ENCODE peak calls at places on chromosome 12, in six cellular contexts. T is omental fat pad, K is ovary, W is hepatocyte, Q is GM20000, I is dorsolateral prefrontal cortex. P is an unnamed sample.

GRCh38 chr12:108572166-108572790 is 9.9 kb downstream of the ISCU start:
- DNase-seq in W (no peak), K (no peak), T (no peak), Q (no peak), I (no peak), P (no peak)

GRCh38 chr12:50647031-50647430 is 116.9 kb upstream of the ATF1 start:
- DNase-seq in K (no peak), I (no peak), Q (no peak), W (no peak), T (no peak), P (no peak)

GRCh38 chr12:116442981-116443380 is 116.2 kb upstream of the MAP1LC3B2 start:
- DNase-seq in T (no peak), I (no peak), Q (no peak), W (peak), K (no peak), P (no peak)

GRCh38 chr12:49133014-49133413 is 1.8 kb upstream of the TUBA1B start:
- DNase-seq in Q (no peak), K (no peak), I (no peak), W (no peak), T (no peak), P (no peak)

GRCh38 chr12:20212036-20212435 is 156.3 kb upstream of the PDE3A start:
- DNase-seq in Q (no peak), I (no peak), W (no peak), T (no peak), K (no peak), P (no peak)

GRCh38 chr12:113702796-113703195 is 231.1 kb upstream of the LHX5 start:
- DNase-seq in I (no peak), W (no peak), K (no peak), Q (no peak), T (no peak), P (no peak)

GRCh38 chr12:14885718-14886201 is at the start of gene MGP:
- DNase-seq in Q (no peak), K (no peak), T (no peak), I (no peak), W (peak), P (peak)

GRCh38 chr12:8827551-8828347 is 5.3 kb downstream of the A2ML1 start:
- DNase-seq in I (no peak), T (no peak), W (no peak), K (no peak), Q (no peak), P (no peak)

GRCh38 chr12:20696181-20696580 is 1.0 kb downstream of the SLCO1C1 start:
- DNase-seq in I (no peak), Q (no peak), K (no peak), T (no peak), W (no peak), P (no peak)

GRCh38 chr12:102326987-102327386 is 129.4 kb upstream of the PMCH start:
- DNase-seq in Q (no peak), K (no peak), I (no peak), T (no peak), W (no peak), P (no peak)

DNA sequence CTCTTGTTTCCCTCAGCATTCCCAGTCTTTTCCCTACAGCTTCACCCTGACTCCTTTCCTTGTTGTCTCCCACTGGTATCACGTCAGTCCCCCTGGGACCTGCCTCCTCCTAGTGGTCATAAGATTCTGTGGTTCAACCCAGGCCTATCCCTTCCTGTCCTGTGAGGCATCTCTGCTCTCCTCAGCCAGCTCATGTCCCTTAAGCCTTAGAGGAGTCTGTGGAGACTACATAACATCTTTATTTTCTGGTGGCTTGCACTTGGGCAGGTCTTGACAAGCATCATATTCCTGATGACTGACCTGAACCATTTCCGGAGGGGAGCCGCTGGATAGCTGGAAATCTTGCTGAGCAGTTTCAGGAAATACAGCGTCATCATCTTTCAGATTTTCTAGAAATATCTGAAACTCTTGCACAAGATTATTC is 698 bp downstream of the C12orf71 start:
- DNase-seq in I (no peak), T (no peak), Q (no peak), K (no peak), W (no peak), P (no peak)
- TF ChIP-seq CTCF in I (no peak), T (no peak), Q (no peak), K (no peak), W (no peak), P (no peak)

GRCh38 chr12:70724444-70724843 is 87.2 kb upstream of the PTPRB start:
- DNase-seq in K (no peak), W (no peak), T (no peak), I (no peak), Q (no peak), P (no peak)
- TF ChIP-seq CTCF in K (no peak), W (no peak), T (no peak), I (no peak), Q (no peak), P (no peak)

DNA sequence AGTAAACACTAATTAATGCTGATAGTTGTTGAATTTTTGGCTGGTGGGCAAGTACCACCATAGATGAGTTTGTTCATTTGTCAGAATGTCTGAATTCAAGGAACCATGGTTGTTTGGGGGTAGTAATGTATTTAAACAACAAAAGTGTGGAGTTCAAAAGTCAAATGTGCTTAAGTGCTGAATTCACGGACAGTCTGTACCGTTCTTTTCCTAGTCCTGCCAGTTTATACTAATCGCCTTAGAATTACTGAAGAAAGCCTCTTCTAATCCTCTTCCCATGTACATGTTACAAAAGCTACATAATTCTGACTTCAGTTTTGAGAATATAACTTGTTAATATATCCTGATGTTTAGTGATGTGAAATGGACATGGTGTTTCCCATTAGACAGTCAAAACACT is 2.7 kb downstream of the NAA25 start:
- DNase-seq in T (no peak), I (no peak), W (no peak), Q (no peak), K (no peak), P (no peak)
- TF ChIP-seq CTCF in T (no peak), I (no peak), W (no peak), Q (no peak), K (no peak), P (no peak)

GRCh38 chr12:66065146-66065545 is 65.4 kb downstream of the LLPH start:
- DNase-seq in K (no peak), Q (no peak), I (no peak), T (no peak), W (no peak), P (no peak)

GRCh38 chr12:66065623-66066022 is 64.9 kb downstream of the LLPH start:
- DNase-seq in I (no peak), T (no peak), Q (no peak), K (no peak), W (no peak), P (no peak)

GRCh38 chr12:66066929-66067281 is 63.6 kb downstream of the LLPH start:
- DNase-seq in T (no peak), Q (no peak), I (no peak), K (no peak), W (no peak), P (no peak)

GRCh38 chr12:66063976-66064375 is 66.6 kb downstream of the LLPH start:
- DNase-seq in T (no peak), W (no peak), I (no peak), Q (no peak), K (no peak), P (no peak)

GRCh38 chr12:66066071-66066928 is 64.2 kb downstream of the LLPH start:
- DNase-seq in K (no peak), T (no peak), W (no peak), Q (no peak), I (no peak), P (no peak)
- TF ChIP-seq CTCF in K (no peak), T (no peak), W (no peak), Q (no peak), I (no peak), P (no peak)

GRCh38 chr12:103571286-103571685 is 15.8 kb upstream of the STAB2 start:
- DNase-seq in Q (no peak), T (no peak), K (no peak), W (peak), I (no peak), P (no peak)
- TF ChIP-seq CTCF in Q (no peak), T (no peak), K (no peak), W (peak), I (no peak), P (no peak)

DNA sequence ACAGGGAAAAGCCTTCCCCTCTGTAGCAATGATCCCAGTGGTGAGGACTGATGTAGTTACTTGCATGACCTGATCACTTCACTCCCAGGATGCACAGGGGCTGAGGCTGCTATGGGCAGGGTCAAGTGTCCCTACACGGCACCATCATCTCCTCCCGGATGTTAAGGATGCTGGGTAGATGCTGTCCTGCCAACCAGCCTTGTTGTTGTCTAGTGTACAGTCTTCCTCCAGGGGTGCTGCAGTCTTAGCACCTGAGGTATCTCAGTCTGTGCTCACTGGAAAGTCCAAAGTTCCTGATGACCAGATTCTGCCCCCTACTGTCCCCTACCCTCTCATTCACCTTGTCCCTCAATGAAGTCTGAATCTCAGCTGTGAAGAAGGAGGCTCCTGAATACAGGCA is 20.1 kb downstream of the CPM start:
- DNase-seq in Q (no peak), I (no peak), T (no peak), K (no peak), W (no peak), P (no peak)
- TF ChIP-seq CTCF in Q (no peak), I (no peak), T (no peak), K (no peak), W (no peak), P (no peak)

DNA sequence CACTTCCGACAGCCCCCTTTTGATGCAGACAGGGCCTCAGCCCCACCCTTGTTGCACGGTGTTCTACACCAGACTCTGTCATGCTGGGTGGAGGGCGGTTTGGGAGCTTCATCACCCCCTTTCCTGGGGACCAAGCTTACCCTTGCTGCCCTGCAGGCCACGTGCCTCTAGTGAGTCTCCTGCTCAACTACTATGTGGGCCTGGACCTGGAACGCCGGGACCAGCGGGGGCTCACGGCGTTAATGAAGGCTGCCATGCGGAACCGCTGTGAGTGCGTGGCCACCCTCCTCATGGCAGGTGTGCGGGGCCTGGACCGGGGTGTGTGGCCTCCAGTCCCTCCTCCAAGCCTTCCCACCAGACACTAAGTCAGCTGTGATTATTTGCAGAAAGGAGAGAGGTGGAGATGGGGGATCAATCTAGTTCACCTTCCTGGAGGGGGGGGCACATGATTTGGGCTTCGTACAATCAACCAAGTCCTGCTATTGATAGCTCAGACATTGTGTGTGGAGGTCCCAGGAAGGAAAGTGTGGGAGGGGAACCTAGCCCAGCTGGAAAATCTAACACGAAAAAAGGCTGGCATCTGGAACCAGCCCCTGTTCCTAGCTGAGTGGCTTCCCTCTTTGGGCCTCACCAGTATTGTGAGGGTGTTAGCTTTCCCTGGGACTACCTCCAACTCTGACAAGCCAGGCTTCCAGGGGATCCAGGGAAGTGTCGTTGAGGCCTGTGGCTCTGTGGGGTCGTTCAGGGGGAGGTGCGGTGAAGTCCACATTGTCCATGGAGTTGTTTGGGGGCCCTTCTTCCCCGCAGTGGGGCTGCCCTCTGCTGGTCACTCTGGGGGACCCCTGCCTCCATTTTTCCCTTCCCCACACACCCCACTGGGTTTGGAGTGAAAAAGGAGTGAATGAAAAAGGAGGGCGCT is 1.6 kb downstream of the ANKRD33 start:
- DNase-seq in Q (no peak), K (peak), I (no peak), W (no peak), T (peak), P (peak)
- TF ChIP-seq CTCF in Q (no peak), K (no peak), I (no peak), W (peak), T (no peak), P (no peak)

DNA sequence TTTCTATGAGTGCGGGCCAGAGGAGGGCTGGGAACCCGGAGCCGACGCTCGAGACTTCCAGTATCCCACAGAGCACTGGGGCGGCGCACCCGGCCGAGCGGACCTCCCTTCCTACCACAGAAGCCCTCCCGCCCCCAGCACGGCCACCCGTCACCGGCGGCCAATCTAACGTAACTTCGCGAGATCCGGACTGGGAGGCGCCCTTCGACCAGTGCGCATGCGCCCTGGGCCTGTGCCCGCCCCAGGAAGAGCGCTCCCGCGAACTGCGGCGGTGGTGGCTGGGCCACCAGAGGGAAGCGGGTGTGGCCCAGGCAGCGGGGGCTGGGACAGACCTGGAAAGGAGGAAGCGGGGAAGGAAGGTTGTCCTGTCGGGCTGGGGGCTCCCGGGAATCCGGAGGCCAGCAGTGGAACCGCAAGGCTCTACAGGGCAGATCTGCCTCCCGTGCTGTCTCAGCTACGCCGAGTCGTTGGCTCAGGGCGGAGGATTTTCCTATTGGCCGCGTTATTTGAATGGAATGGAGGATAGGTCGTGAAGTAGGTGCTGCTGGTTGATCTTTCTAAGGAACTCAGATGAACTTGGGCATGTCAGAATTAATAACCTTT is at the start of gene PPP1R12A:
- DNase-seq in W (peak), K (peak), Q (peak), I (peak), T (peak), P (peak)
- TF ChIP-seq CTCF in W (no peak), K (peak), Q (no peak), I (peak), T (no peak), P (no peak)